ENCODE peak calls at places on chromosomes 7 and 10, in nine cellular contexts. One of them, this sample, is unnamed.

GRCh38 chr10:118409295-118409694 is 67.2 kb upstream of the FAM204A start:
- DNase-seq in transverse colon: no peak
- DNase-seq in vagina: no peak
- DNase-seq in heart left ventricle: no peak
- DNase-seq in tibial nerve: no peak
- DNase-seq in prostate gland: no peak
- DNase-seq in HCT116: no peak
- DNase-seq in A549: no peak
- DNase-seq in thyroid gland: no peak
- DNase-seq in this sample: no peak

GRCh38 chr10:86336341-86336740 is 30.3 kb downstream of the GRID1 start:
- DNase-seq in prostate gland: no peak
- DNase-seq in HCT116: no peak
- DNase-seq in transverse colon: no peak
- DNase-seq in tibial nerve: no peak
- DNase-seq in vagina: no peak
- DNase-seq in A549: no peak
- DNase-seq in thyroid gland: no peak
- DNase-seq in heart left ventricle: no peak
- DNase-seq in this sample: no peak

GRCh38 chr7:149690688-149691446 is 82.5 kb downstream of the ZNF467 start:
- DNase-seq in prostate gland: no peak
- DNase-seq in heart left ventricle: peak; percentile 11
- DNase-seq in thyroid gland: peak; percentile 8
- DNase-seq in transverse colon: no peak
- DNase-seq in HCT116: peak; percentile 89
- DNase-seq in vagina: no peak
- DNase-seq in A549: peak; percentile 91
- DNase-seq in tibial nerve: peak; percentile 67
- DNase-seq in this sample: no peak

GRCh38 chr10:78588194-78588811 is 480.5 kb upstream of the ZMIZ1 start:
- DNase-seq in vagina: peak; percentile 84
- DNase-seq in transverse colon: peak; percentile 32
- DNase-seq in HCT116: no peak
- DNase-seq in thyroid gland: no peak
- DNase-seq in prostate gland: no peak
- DNase-seq in heart left ventricle: peak; percentile 70
- DNase-seq in A549: no peak
- DNase-seq in tibial nerve: no peak
- DNase-seq in this sample: peak; percentile 39

GRCh38 chr10:34423607-34424325 is 391.3 kb downstream of the PARD3 start:
- DNase-seq in A549: peak; percentile 42
- DNase-seq in vagina: no peak
- DNase-seq in heart left ventricle: no peak
- DNase-seq in thyroid gland: no peak
- DNase-seq in prostate gland: no peak
- DNase-seq in tibial nerve: no peak
- DNase-seq in HCT116: no peak
- DNase-seq in transverse colon: no peak
- DNase-seq in this sample: no peak

GRCh38 chr7:2394566-2395082 is 8.8 kb upstream of the CHST12 start:
- DNase-seq in heart left ventricle: no peak
- DNase-seq in vagina: no peak
- DNase-seq in thyroid gland: no peak
- DNase-seq in A549: no peak
- DNase-seq in transverse colon: no peak
- DNase-seq in prostate gland: no peak
- DNase-seq in tibial nerve: no peak
- DNase-seq in HCT116: no peak
- DNase-seq in this sample: no peak

GRCh38 chr10:43162604-43163003 is 24.4 kb downstream of the CSGALNACT2 start:
- DNase-seq in tibial nerve: no peak
- DNase-seq in HCT116: no peak
- DNase-seq in thyroid gland: no peak
- DNase-seq in A549: no peak
- DNase-seq in transverse colon: no peak
- DNase-seq in heart left ventricle: no peak
- DNase-seq in prostate gland: no peak
- DNase-seq in vagina: no peak
- DNase-seq in this sample: no peak

GRCh38 chr7:69553190-69553589 is 45.1 kb upstream of the AUTS2 start:
- DNase-seq in heart left ventricle: no peak
- DNase-seq in transverse colon: no peak
- DNase-seq in tibial nerve: no peak
- DNase-seq in A549: no peak
- DNase-seq in HCT116: no peak
- DNase-seq in vagina: no peak
- DNase-seq in thyroid gland: no peak
- DNase-seq in prostate gland: no peak
- DNase-seq in this sample: no peak

GRCh38 chr10:125238682-125239081 is 78.3 kb upstream of the CTBP2 start:
- DNase-seq in A549: peak; percentile 37
- DNase-seq in HCT116: no peak
- DNase-seq in thyroid gland: no peak
- DNase-seq in tibial nerve: no peak
- DNase-seq in transverse colon: no peak
- DNase-seq in vagina: no peak
- DNase-seq in prostate gland: no peak
- DNase-seq in heart left ventricle: no peak
- DNase-seq in this sample: no peak

GRCh38 chr7:129771201-129771927 is 159.8 kb downstream of the NRF1 start:
- DNase-seq in A549: no peak
- DNase-seq in transverse colon: no peak
- DNase-seq in prostate gland: no peak
- DNase-seq in heart left ventricle: no peak
- DNase-seq in vagina: no peak
- DNase-seq in tibial nerve: no peak
- DNase-seq in thyroid gland: no peak
- DNase-seq in HCT116: no peak
- DNase-seq in this sample: no peak

GRCh38 chr7:108618056-108618455 is 48.4 kb downstream of the DNAJB9 start:
- DNase-seq in HCT116: no peak
- DNase-seq in thyroid gland: no peak
- DNase-seq in prostate gland: no peak
- DNase-seq in A549: no peak
- DNase-seq in transverse colon: no peak
- DNase-seq in vagina: no peak
- DNase-seq in tibial nerve: no peak
- DNase-seq in heart left ventricle: no peak
- DNase-seq in this sample: no peak

GRCh38 chr10:118166951-118167350 is 120.2 kb upstream of the RAB11FIP2 start:
- DNase-seq in vagina: no peak
- DNase-seq in HCT116: no peak
- DNase-seq in tibial nerve: no peak
- DNase-seq in thyroid gland: no peak
- DNase-seq in transverse colon: no peak
- DNase-seq in prostate gland: no peak
- DNase-seq in A549: no peak
- DNase-seq in heart left ventricle: no peak
- DNase-seq in this sample: no peak

GRCh38 chr10:91444211-91444610 is 34.1 kb downstream of the HECTD2 start:
- DNase-seq in heart left ventricle: no peak
- DNase-seq in A549: no peak
- DNase-seq in thyroid gland: no peak
- DNase-seq in tibial nerve: no peak
- DNase-seq in HCT116: no peak
- DNase-seq in prostate gland: no peak
- DNase-seq in transverse colon: no peak
- DNase-seq in vagina: no peak
- DNase-seq in this sample: no peak

GRCh38 chr10:97849491-97850402 is at the start of gene GOLGA7B:
- DNase-seq in transverse colon: peak; percentile 44
- DNase-seq in heart left ventricle: no peak
- DNase-seq in thyroid gland: peak; percentile 61
- DNase-seq in prostate gland: no peak
- DNase-seq in vagina: no peak
- DNase-seq in HCT116: no peak
- DNase-seq in A549: no peak
- DNase-seq in tibial nerve: no peak
- DNase-seq in this sample: no peak

GRCh38 chr7:120991570-120991969 is 3.1 kb downstream of the CPED1 start:
- DNase-seq in transverse colon: no peak
- DNase-seq in A549: no peak
- DNase-seq in prostate gland: no peak
- DNase-seq in thyroid gland: no peak
- DNase-seq in heart left ventricle: no peak
- DNase-seq in HCT116: no peak
- DNase-seq in tibial nerve: no peak
- DNase-seq in vagina: no peak
- DNase-seq in this sample: no peak

GRCh38 chr7:29565982-29566746 is 2.5 kb downstream of the PRR15 start:
- DNase-seq in vagina: no peak
- DNase-seq in thyroid gland: no peak
- DNase-seq in tibial nerve: no peak
- DNase-seq in A549: no peak
- DNase-seq in transverse colon: peak; percentile 42
- DNase-seq in HCT116: no peak
- DNase-seq in prostate gland: no peak
- DNase-seq in heart left ventricle: peak; percentile 12
- DNase-seq in this sample: no peak

GRCh38 chr10:124375691-124376090 is 43.0 kb downstream of the OAT start:
- DNase-seq in vagina: no peak
- DNase-seq in HCT116: no peak
- DNase-seq in thyroid gland: no peak
- DNase-seq in A549: no peak
- DNase-seq in prostate gland: no peak
- DNase-seq in transverse colon: no peak
- DNase-seq in heart left ventricle: no peak
- DNase-seq in tibial nerve: no peak
- DNase-seq in this sample: no peak

GRCh38 chr7:99876491-99876890 is 342 bp downstream of the OR2AE1 start:
- DNase-seq in HCT116: no peak
- DNase-seq in heart left ventricle: no peak
- DNase-seq in vagina: no peak
- DNase-seq in transverse colon: no peak
- DNase-seq in thyroid gland: no peak
- DNase-seq in A549: peak; percentile 10
- DNase-seq in tibial nerve: no peak
- DNase-seq in prostate gland: no peak
- DNase-seq in this sample: no peak
- TF ChIP-seq CTCF in HCT116: no peak
- TF ChIP-seq CTCF in heart left ventricle: no peak
- TF ChIP-seq CTCF in vagina: no peak
- TF ChIP-seq CTCF in transverse colon: no peak
- TF ChIP-seq CTCF in thyroid gland: no peak
- TF ChIP-seq CTCF in A549: no peak
- TF ChIP-seq CTCF in tibial nerve: no peak
- TF ChIP-seq CTCF in prostate gland: no peak
- TF ChIP-seq CTCF in this sample: no peak

GRCh38 chr10:102643346-102644065 is 773 bp upstream of the TRIM8 start:
- DNase-seq in heart left ventricle: peak; percentile 84
- DNase-seq in tibial nerve: peak; percentile 48
- DNase-seq in vagina: no peak
- DNase-seq in A549: peak; percentile 78
- DNase-seq in HCT116: peak; percentile 38
- DNase-seq in thyroid gland: peak; percentile 70
- DNase-seq in prostate gland: peak; percentile 57
- DNase-seq in transverse colon: peak; percentile 67
- DNase-seq in this sample: peak; percentile 74
- TF ChIP-seq POLR2A in heart left ventricle: peak; percentile 59
- TF ChIP-seq POLR2A in tibial nerve: peak; percentile 79
- TF ChIP-seq POLR2A in vagina: peak; percentile 31
- TF ChIP-seq POLR2A in A549: no peak
- TF ChIP-seq POLR2A in HCT116: peak; percentile 32
- TF ChIP-seq POLR2A in thyroid gland: peak; percentile 20
- TF ChIP-seq POLR2A in prostate gland: peak; percentile 77
- TF ChIP-seq POLR2A in transverse colon: no peak
- TF ChIP-seq POLR2A in this sample: peak; percentile 66

DNA sequence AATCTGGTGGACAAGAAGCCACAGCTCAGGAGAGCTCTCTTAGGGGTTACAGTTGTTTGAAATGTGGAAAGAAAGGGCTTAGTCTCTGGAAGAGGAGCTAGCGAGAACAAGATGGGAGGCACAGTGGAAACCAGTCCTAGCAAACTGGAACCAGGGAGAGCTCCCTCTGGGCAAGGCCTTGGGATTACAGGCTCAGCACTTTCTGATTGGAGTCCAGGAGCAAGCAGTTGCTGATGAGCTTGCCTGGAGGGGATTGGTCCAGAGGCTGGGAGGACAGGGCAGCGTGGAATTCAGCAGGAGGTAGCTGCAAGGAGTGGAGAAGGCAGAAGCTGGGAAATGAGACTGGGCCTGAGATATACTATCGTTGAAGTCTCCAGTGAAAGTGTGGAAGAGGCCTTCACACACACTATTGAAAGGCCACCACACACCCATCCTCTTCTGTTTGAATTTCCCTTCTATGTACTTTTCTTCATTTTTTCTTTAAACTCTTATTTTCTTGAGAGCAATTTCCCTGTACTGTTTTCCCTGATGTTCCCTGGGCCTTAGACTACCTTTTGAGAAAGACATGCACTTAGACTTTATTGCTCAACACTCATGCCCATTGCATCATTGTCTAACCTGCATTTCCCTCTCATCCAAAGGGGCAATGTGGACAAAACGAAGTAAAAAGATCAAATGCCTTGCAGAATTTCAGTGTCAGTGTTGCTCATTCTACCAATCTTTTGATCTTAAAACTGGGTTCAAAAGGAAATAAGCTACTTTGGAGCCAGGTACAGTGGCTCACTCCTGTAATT is 57.8 kb upstream of the LANCL2 start:
- DNase-seq in heart left ventricle: no peak
- DNase-seq in transverse colon: no peak
- DNase-seq in prostate gland: no peak
- DNase-seq in A549: peak; percentile 8
- DNase-seq in tibial nerve: no peak
- DNase-seq in HCT116: peak; percentile 3
- DNase-seq in thyroid gland: no peak
- DNase-seq in vagina: no peak
- DNase-seq in this sample: no peak
- TF ChIP-seq CTCF in heart left ventricle: no peak
- TF ChIP-seq CTCF in transverse colon: no peak
- TF ChIP-seq CTCF in prostate gland: no peak
- TF ChIP-seq CTCF in A549: no peak
- TF ChIP-seq CTCF in tibial nerve: no peak
- TF ChIP-seq CTCF in HCT116: no peak
- TF ChIP-seq CTCF in thyroid gland: no peak
- TF ChIP-seq CTCF in vagina: no peak
- TF ChIP-seq CTCF in this sample: no peak

DNA sequence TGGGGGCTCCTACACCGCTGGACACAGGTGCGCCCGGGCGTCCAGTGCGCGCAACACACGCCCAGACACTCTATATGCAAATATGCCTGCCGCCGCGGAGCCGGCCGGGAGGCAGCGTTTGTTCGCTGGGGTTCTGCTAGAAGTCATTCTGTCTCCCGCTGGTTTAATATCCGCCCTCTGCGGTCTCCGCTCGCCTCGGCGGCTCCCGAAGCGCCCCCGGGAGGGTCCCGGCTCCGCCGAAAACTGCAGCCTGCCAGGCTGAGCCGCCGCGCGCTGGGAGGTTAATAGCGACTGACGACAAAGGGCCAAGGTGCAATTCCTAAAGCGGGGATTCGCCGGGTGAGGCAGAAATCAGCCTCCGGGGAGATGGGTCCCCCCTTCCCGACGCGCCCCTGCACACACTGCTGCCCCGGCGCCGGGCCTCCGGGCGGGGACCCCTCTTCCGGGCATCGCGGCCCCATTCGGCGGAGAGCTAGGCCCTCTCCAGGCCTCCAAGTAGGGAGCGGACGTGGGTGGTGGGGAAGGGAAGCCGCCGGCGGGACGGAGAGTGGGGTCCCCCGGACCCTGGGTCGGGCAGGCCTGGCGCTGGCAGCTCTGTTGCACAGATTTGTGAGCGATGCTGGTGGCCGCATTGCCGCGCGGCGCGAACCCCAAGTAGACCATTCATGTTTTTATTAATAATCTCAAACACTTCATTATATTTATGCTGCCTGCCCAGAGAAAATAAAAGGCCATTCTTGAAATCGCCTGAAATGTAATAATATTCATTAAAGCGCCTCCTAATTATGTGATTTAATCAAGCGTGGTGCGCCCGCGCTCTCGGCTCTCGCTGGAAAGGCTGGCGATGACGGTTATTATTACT is 9.1 kb downstream of the EN2 start:
- DNase-seq in prostate gland: no peak
- DNase-seq in vagina: no peak
- DNase-seq in heart left ventricle: no peak
- DNase-seq in A549: no peak
- DNase-seq in HCT116: no peak
- DNase-seq in tibial nerve: no peak
- DNase-seq in transverse colon: no peak
- DNase-seq in thyroid gland: no peak
- DNase-seq in this sample: no peak
- TF ChIP-seq POLR2A in prostate gland: no peak
- TF ChIP-seq POLR2A in vagina: no peak
- TF ChIP-seq POLR2A in heart left ventricle: no peak
- TF ChIP-seq POLR2A in A549: no peak
- TF ChIP-seq POLR2A in HCT116: no peak
- TF ChIP-seq POLR2A in tibial nerve: no peak
- TF ChIP-seq POLR2A in transverse colon: no peak
- TF ChIP-seq POLR2A in thyroid gland: no peak
- TF ChIP-seq POLR2A in this sample: no peak

This sample was measured in gastrocnemius medialis.